ENCODE peak calls at places on chromosomes 2 and 18, in ten cellular contexts. F is K562, K is heart left ventricle, X is tibial nerve, U is adrenal gland, N is upper lobe of left lung, V is H1, I is Peyer's patch, A is IMR-90, H is stomach. G is an unnamed sample.

GRCh38 chr2:159211447-159212396 is 74.8 kb downstream of the WDSUB1 start:
- DNase-seq in F (no peak), K (no peak), X (no peak), U (no peak), N (no peak), V (peak; percentile 60), I (no peak), A (peak; percentile 25), H (no peak), G (no peak)

GRCh38 chr2:8475349-8476045 is 206.4 kb upstream of the ID2 start:
- DNase-seq in F (no peak), K (no peak), X (no peak), U (no peak), N (no peak), V (no peak), I (no peak), A (no peak), H (no peak), G (no peak)

GRCh38 chr2:48600204-48600813 is 17.3 kb upstream of the GTF2A1L start:
- DNase-seq in F (peak; percentile 23), K (no peak), X (no peak), U (no peak), N (no peak), V (no peak), I (no peak), A (peak; percentile 67), H (no peak), G (no peak)

GRCh38 chr2:160388464-160389263 is 104.9 kb downstream of the RBMS1 start:
- DNase-seq in F (no peak), K (peak; percentile 67), X (peak; percentile 64), U (peak; percentile 45), N (no peak), V (no peak), I (no peak), A (no peak), H (peak; percentile 30), G (no peak)

GRCh38 chr2:24816884-24817283 is 23.7 kb downstream of the CENPO start:
- DNase-seq in F (no peak), K (no peak), X (no peak), U (peak; percentile 29), N (no peak), V (peak; percentile 16), I (no peak), A (peak; percentile 94), H (no peak), G (no peak)

GRCh38 chr2:236768393-236769140 is 198.9 kb downstream of the ACKR3 start:
- DNase-seq in F (no peak), K (no peak), X (no peak), U (no peak), N (no peak), V (no peak), I (no peak), A (peak; percentile 14), H (no peak), G (no peak)

GRCh38 chr18:33356735-33357134 is 83.8 kb downstream of the CCDC178 start:
- DNase-seq in F (no peak), K (no peak), X (no peak), U (no peak), N (no peak), V (no peak), I (no peak), A (no peak), H (no peak), G (no peak)

GRCh38 chr2:197209742-197210408 is 100.7 kb downstream of the ANKRD44 start:
- DNase-seq in F (no peak), K (no peak), X (no peak), U (no peak), N (no peak), V (no peak), I (no peak), A (no peak), H (no peak), G (peak; percentile 39)

GRCh38 chr2:96209729-96210085 is 1.1 kb upstream of the STARD7 start:
- DNase-seq in F (no peak), K (no peak), X (no peak), U (no peak), N (no peak), V (no peak), I (no peak), A (no peak), H (no peak), G (no peak)

GRCh38 chr2:96207073-96207777 is 1.4 kb downstream of the STARD7 start:
- DNase-seq in F (no peak), K (no peak), X (no peak), U (no peak), N (no peak), V (no peak), I (no peak), A (no peak), H (no peak), G (no peak)

GRCh38 chr2:96207778-96208143 is 866 bp downstream of the STARD7 start:
- DNase-seq in F (no peak), K (no peak), X (no peak), U (no peak), N (no peak), V (no peak), I (no peak), A (no peak), H (no peak), G (no peak)

GRCh38 chr2:96209011-96209728 is 543 bp upstream of the STARD7 start:
- DNase-seq in F (no peak), K (no peak), X (no peak), U (no peak), N (no peak), V (no peak), I (no peak), A (no peak), H (no peak), G (no peak)

DNA sequence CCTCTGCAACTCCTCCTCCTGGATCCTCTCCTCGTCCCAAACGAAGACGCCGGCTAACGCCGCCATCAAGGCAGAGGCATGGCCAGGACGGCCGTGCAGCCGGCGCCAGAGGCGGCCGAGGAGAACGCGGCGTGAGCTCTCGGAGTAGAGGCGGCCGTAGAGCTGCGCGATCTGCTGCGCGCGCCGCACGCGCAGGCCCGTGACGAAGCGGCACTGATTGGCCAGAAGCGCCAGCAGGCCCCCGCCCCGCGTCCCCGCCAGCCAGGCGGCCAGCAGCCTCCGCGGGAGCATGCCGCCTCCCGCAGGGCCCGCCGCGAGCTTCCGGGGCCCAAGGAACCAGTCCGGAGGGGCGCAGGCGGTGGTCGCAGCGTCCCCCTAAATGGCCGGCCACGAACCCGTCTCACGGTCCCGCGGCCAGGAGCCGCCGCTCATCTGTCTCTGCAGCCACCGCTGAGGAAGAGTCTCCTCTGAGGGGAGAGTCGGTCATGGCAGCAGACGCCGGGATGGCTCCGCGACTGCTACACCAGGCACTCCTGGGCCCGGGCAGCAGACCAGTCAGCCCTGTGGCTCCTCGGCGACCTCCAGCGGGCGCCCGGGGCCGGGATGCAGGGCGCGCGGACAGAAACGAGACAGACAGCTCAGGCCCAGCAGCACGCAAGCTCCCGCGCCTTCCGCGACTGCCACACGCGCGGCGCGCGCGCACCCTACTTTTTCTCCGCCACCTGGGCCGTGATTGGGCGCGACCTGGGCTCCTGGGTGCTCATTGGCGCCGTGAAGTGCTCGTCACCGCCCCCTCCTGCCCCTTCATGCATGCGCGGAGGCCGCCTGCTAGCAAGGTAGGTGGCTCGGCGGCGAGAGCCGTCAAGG is at the start of gene STARD7:
- DNase-seq in F (peak; percentile 96), K (peak; percentile 99), X (peak; percentile 97), U (peak; percentile 99), N (peak; percentile 100), V (peak; percentile 98), I (peak; percentile 100), A (peak; percentile 97), H (peak; percentile 100), G (peak; percentile 100)
- TF ChIP-seq CTCF in F (peak; percentile 17), K (peak; percentile 45), X (peak; percentile 59), U (peak; percentile 13), N (peak; percentile 47), V (no peak), I (peak; percentile 24), A (peak; percentile 22), H (peak; percentile 26), G (no peak)

DNA sequence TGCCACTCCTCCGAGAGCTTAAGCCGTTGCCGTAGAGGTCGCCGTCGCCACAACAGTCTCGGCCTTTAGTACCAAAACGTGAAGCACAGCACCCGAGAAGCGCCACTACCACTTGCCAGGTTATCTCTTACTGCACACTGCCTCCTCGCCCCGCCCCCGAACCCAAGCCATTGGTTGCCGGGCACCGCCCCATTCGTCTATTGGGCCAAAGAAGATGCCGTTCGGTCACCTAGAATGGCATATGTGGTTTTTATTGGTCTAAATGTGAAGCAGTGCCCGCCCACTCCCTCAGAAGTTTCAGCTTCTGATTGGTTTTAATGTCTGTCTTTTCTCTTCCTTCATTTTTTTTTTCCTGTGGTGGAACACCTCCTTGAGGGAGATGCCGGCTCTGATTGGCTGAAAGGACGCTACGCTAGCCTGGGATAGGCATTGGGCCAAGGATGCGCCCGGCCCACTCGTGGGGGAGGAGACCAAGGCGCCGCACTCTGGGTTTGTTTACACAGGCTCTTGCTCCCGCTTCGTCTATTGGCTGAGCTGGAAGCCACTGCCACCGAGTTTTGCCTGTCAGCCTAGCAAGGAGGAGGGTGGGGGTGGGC is at the start of gene PAIP2B:
- DNase-seq in F (peak; percentile 78), K (peak; percentile 98), X (peak; percentile 99), U (peak; percentile 99), N (peak; percentile 96), V (peak; percentile 96), I (peak; percentile 98), A (peak; percentile 97), H (peak; percentile 99), G (peak; percentile 100)
- TF ChIP-seq POLR2A in F (no peak), K (peak; percentile 76), X (peak; percentile 92), U (no peak), N (peak; percentile 79), V (peak; percentile 75), I (peak; percentile 57), A (no peak), H (no peak), G (no peak)

GRCh38 chr2:42921721-42922120 is 129.3 kb upstream of the HAAO start:
- DNase-seq in F (no peak), K (no peak), X (no peak), U (no peak), N (no peak), V (no peak), I (no peak), A (no peak), H (no peak), G (no peak)
- H3K4me1 ChIP-seq in F (peaks cover 61% of the 10 kb centered on the region), K (peaks cover 47% of the 10 kb centered on the region), X (peaks cover 51% of the 10 kb centered on the region), U (peaks cover 9% of the 10 kb centered on the region), N (peaks cover 48% of the 10 kb centered on the region), V (peaks cover 14% of the 10 kb centered on the region), I (no peaks in the 10 kb centered on the region), A (peaks cover 45% of the 10 kb centered on the region), H (peaks cover 43% of the 10 kb centered on the region), G (peaks cover 74% of the 10 kb centered on the region)

GRCh38 chr2:238462782-238463396 is 36.2 kb downstream of the ASB1 start:
- DNase-seq in F (peak; percentile 41), K (no peak), X (peak; percentile 9), U (no peak), N (no peak), V (no peak), I (no peak), A (peak; percentile 58), H (no peak), G (no peak)

GRCh38 chr2:238459081-238459629 is 32.4 kb downstream of the ASB1 start:
- DNase-seq in F (no peak), K (peak; percentile 67), X (peak; percentile 84), U (no peak), N (no peak), V (no peak), I (no peak), A (peak; percentile 46), H (peak; percentile 67), G (no peak)

GRCh38 chr2:238461916-238462315 is 35.2 kb downstream of the ASB1 start:
- DNase-seq in F (no peak), K (no peak), X (no peak), U (no peak), N (no peak), V (no peak), I (no peak), A (no peak), H (no peak), G (peak; percentile 45)

GRCh38 chr2:238461491-238461890 is 34.8 kb downstream of the ASB1 start:
- DNase-seq in F (no peak), K (no peak), X (no peak), U (no peak), N (no peak), V (no peak), I (no peak), A (no peak), H (no peak), G (peak; percentile 75)

DNA sequence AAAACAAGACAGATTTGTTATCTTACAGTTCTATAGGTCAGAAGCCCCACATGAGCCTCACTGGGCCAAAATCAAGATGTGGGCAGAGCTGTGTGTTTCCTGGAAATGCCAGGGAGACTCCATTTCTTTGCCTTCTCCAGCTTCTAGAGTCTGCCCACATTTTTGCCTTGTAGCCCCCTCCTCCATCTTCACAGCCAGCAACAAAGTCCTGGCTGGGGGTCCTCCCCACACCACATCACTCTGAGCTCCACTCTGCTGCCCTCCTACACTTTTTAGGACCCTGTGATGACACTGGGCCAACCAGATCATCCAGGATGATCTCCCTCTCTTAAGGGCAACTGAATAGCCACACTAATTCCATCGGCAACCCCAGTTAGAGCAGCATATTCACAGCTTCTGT is 34.3 kb downstream of the ASB1 start:
- DNase-seq in F (no peak), K (no peak), X (no peak), U (no peak), N (no peak), V (no peak), I (no peak), A (no peak), H (no peak), G (peak; percentile 42)
- TF ChIP-seq CTCF in F (no peak), K (no peak), X (no peak), U (no peak), N (no peak), V (no peak), I (no peak), A (no peak), H (no peak), G (no peak)